ENCODE peak calls at places on chromosomes 1 and 21, in six cellular contexts. One of them, this sample, is unnamed.

GRCh38 chr1:11523261-11523660 is 44.3 kb downstream of the DISP3 start:
- DNase-seq in activated T-cell treated with anti-CD3 and anti-CD28 coated beads, Interleukin-2, amount 50 U/mL, for 4 hours: no peak
- DNase-seq in fibroblast of the conjunctiva: no peak
- DNase-seq in astrocyte of the cerebellum: no peak
- DNase-seq in activated CD8-positive, alpha-beta T cell treated with anti-CD3 and anti-CD28 coated beads for 36 hours: no peak
- DNase-seq in activated CD4-positive, alpha-beta T cell treated with anti-CD3 and anti-CD28 coated beads for 1 hour: no peak
- DNase-seq in this sample: no peak

GRCh38 chr1:21320410-21321107 is 30.3 kb upstream of the ECE1 start:
- DNase-seq in activated CD8-positive, alpha-beta T cell treated with anti-CD3 and anti-CD28 coated beads for 36 hours: no peak
- DNase-seq in astrocyte of the cerebellum: no peak
- DNase-seq in activated CD4-positive, alpha-beta T cell treated with anti-CD3 and anti-CD28 coated beads for 1 hour: no peak
- DNase-seq in activated T-cell treated with anti-CD3 and anti-CD28 coated beads, Interleukin-2, amount 50 U/mL, for 4 hours: no peak
- DNase-seq in fibroblast of the conjunctiva: no peak
- DNase-seq in this sample: no peak

GRCh38 chr1:66446261-66447001 is 87.5 kb upstream of the SGIP1 start:
- DNase-seq in fibroblast of the conjunctiva: peak
- DNase-seq in activated CD4-positive, alpha-beta T cell treated with anti-CD3 and anti-CD28 coated beads for 1 hour: no peak
- DNase-seq in astrocyte of the cerebellum: peak
- DNase-seq in activated CD8-positive, alpha-beta T cell treated with anti-CD3 and anti-CD28 coated beads for 36 hours: peak
- DNase-seq in activated T-cell treated with anti-CD3 and anti-CD28 coated beads, Interleukin-2, amount 50 U/mL, for 4 hours: no peak
- DNase-seq in this sample: peak

GRCh38 chr1:193754732-193755427 is 568.5 kb upstream of the B3GALT2 start:
- DNase-seq in fibroblast of the conjunctiva: no peak
- DNase-seq in astrocyte of the cerebellum: no peak
- DNase-seq in activated T-cell treated with anti-CD3 and anti-CD28 coated beads, Interleukin-2, amount 50 U/mL, for 4 hours: no peak
- DNase-seq in activated CD4-positive, alpha-beta T cell treated with anti-CD3 and anti-CD28 coated beads for 1 hour: no peak
- DNase-seq in activated CD8-positive, alpha-beta T cell treated with anti-CD3 and anti-CD28 coated beads for 36 hours: no peak
- DNase-seq in this sample: no peak

GRCh38 chr21:25934771-25935224 is 200.0 kb downstream of the GABPA start:
- DNase-seq in astrocyte of the cerebellum: peak
- DNase-seq in fibroblast of the conjunctiva: peak
- DNase-seq in activated CD4-positive, alpha-beta T cell treated with anti-CD3 and anti-CD28 coated beads for 1 hour: no peak
- DNase-seq in activated T-cell treated with anti-CD3 and anti-CD28 coated beads, Interleukin-2, amount 50 U/mL, for 4 hours: no peak
- DNase-seq in activated CD8-positive, alpha-beta T cell treated with anti-CD3 and anti-CD28 coated beads for 36 hours: peak
- DNase-seq in this sample: peak

GRCh38 chr1:8813016-8813763 is 4.2 kb downstream of the RERE start:
- DNase-seq in activated CD8-positive, alpha-beta T cell treated with anti-CD3 and anti-CD28 coated beads for 36 hours: no peak
- DNase-seq in fibroblast of the conjunctiva: no peak
- DNase-seq in activated CD4-positive, alpha-beta T cell treated with anti-CD3 and anti-CD28 coated beads for 1 hour: no peak
- DNase-seq in astrocyte of the cerebellum: no peak
- DNase-seq in activated T-cell treated with anti-CD3 and anti-CD28 coated beads, Interleukin-2, amount 50 U/mL, for 4 hours: no peak
- DNase-seq in this sample: no peak

GRCh38 chr1:159646687-159647086 is 59.1 kb downstream of the APCS start:
- DNase-seq in activated CD8-positive, alpha-beta T cell treated with anti-CD3 and anti-CD28 coated beads for 36 hours: no peak
- DNase-seq in astrocyte of the cerebellum: no peak
- DNase-seq in activated CD4-positive, alpha-beta T cell treated with anti-CD3 and anti-CD28 coated beads for 1 hour: no peak
- DNase-seq in activated T-cell treated with anti-CD3 and anti-CD28 coated beads, Interleukin-2, amount 50 U/mL, for 4 hours: no peak
- DNase-seq in fibroblast of the conjunctiva: no peak
- DNase-seq in this sample: no peak

GRCh38 chr1:223670458-223671159 is 5.1 kb upstream of the CAPN8 start:
- DNase-seq in activated CD8-positive, alpha-beta T cell treated with anti-CD3 and anti-CD28 coated beads for 36 hours: peak
- DNase-seq in astrocyte of the cerebellum: no peak
- DNase-seq in fibroblast of the conjunctiva: peak
- DNase-seq in activated CD4-positive, alpha-beta T cell treated with anti-CD3 and anti-CD28 coated beads for 1 hour: no peak
- DNase-seq in activated T-cell treated with anti-CD3 and anti-CD28 coated beads, Interleukin-2, amount 50 U/mL, for 4 hours: no peak
- DNase-seq in this sample: no peak

GRCh38 chr1:181127898-181128453 is 39.5 kb downstream of the IER5 start:
- DNase-seq in astrocyte of the cerebellum: no peak
- DNase-seq in activated CD8-positive, alpha-beta T cell treated with anti-CD3 and anti-CD28 coated beads for 36 hours: peak
- DNase-seq in fibroblast of the conjunctiva: no peak
- DNase-seq in activated T-cell treated with anti-CD3 and anti-CD28 coated beads, Interleukin-2, amount 50 U/mL, for 4 hours: no peak
- DNase-seq in activated CD4-positive, alpha-beta T cell treated with anti-CD3 and anti-CD28 coated beads for 1 hour: no peak
- DNase-seq in this sample: no peak

GRCh38 chr1:209368864-209369598 is 214.5 kb upstream of the CAMK1G start:
- DNase-seq in activated CD4-positive, alpha-beta T cell treated with anti-CD3 and anti-CD28 coated beads for 1 hour: no peak
- DNase-seq in fibroblast of the conjunctiva: peak
- DNase-seq in activated CD8-positive, alpha-beta T cell treated with anti-CD3 and anti-CD28 coated beads for 36 hours: no peak
- DNase-seq in astrocyte of the cerebellum: peak
- DNase-seq in activated T-cell treated with anti-CD3 and anti-CD28 coated beads, Interleukin-2, amount 50 U/mL, for 4 hours: no peak
- DNase-seq in this sample: peak

GRCh38 chr1:83515566-83516169 is 483.3 kb downstream of the TTLL7 start:
- DNase-seq in fibroblast of the conjunctiva: no peak
- DNase-seq in activated CD8-positive, alpha-beta T cell treated with anti-CD3 and anti-CD28 coated beads for 36 hours: peak
- DNase-seq in astrocyte of the cerebellum: no peak
- DNase-seq in activated T-cell treated with anti-CD3 and anti-CD28 coated beads, Interleukin-2, amount 50 U/mL, for 4 hours: no peak
- DNase-seq in activated CD4-positive, alpha-beta T cell treated with anti-CD3 and anti-CD28 coated beads for 1 hour: no peak
- DNase-seq in this sample: no peak

GRCh38 chr21:46369520-46370235 is 45.7 kb downstream of the PCNT start:
- DNase-seq in activated T-cell treated with anti-CD3 and anti-CD28 coated beads, Interleukin-2, amount 50 U/mL, for 4 hours: no peak
- DNase-seq in activated CD4-positive, alpha-beta T cell treated with anti-CD3 and anti-CD28 coated beads for 1 hour: no peak
- DNase-seq in astrocyte of the cerebellum: no peak
- DNase-seq in fibroblast of the conjunctiva: no peak
- DNase-seq in activated CD8-positive, alpha-beta T cell treated with anti-CD3 and anti-CD28 coated beads for 36 hours: peak
- DNase-seq in this sample: no peak

GRCh38 chr1:40915581-40915980 is 53.4 kb upstream of the CITED4 start:
- DNase-seq in activated CD4-positive, alpha-beta T cell treated with anti-CD3 and anti-CD28 coated beads for 1 hour: no peak
- DNase-seq in activated CD8-positive, alpha-beta T cell treated with anti-CD3 and anti-CD28 coated beads for 36 hours: no peak
- DNase-seq in fibroblast of the conjunctiva: no peak
- DNase-seq in astrocyte of the cerebellum: no peak
- DNase-seq in activated T-cell treated with anti-CD3 and anti-CD28 coated beads, Interleukin-2, amount 50 U/mL, for 4 hours: no peak
- DNase-seq in this sample: no peak

GRCh38 chr21:41677671-41678015 is 89.2 kb downstream of the RIPK4 start:
- DNase-seq in activated CD8-positive, alpha-beta T cell treated with anti-CD3 and anti-CD28 coated beads for 36 hours: no peak
- DNase-seq in fibroblast of the conjunctiva: no peak
- DNase-seq in astrocyte of the cerebellum: peak
- DNase-seq in activated CD4-positive, alpha-beta T cell treated with anti-CD3 and anti-CD28 coated beads for 1 hour: no peak
- DNase-seq in activated T-cell treated with anti-CD3 and anti-CD28 coated beads, Interleukin-2, amount 50 U/mL, for 4 hours: no peak
- DNase-seq in this sample: no peak

GRCh38 chr1:25641329-25641725 is 24.7 kb downstream of the MAN1C1 start:
- DNase-seq in activated CD4-positive, alpha-beta T cell treated with anti-CD3 and anti-CD28 coated beads for 1 hour: no peak
- DNase-seq in fibroblast of the conjunctiva: no peak
- DNase-seq in astrocyte of the cerebellum: no peak
- DNase-seq in activated CD8-positive, alpha-beta T cell treated with anti-CD3 and anti-CD28 coated beads for 36 hours: no peak
- DNase-seq in activated T-cell treated with anti-CD3 and anti-CD28 coated beads, Interleukin-2, amount 50 U/mL, for 4 hours: no peak
- DNase-seq in this sample: no peak

GRCh38 chr1:193558491-193559028 is 372.1 kb upstream of the B3GALT2 start:
- DNase-seq in astrocyte of the cerebellum: peak
- DNase-seq in activated T-cell treated with anti-CD3 and anti-CD28 coated beads, Interleukin-2, amount 50 U/mL, for 4 hours: no peak
- DNase-seq in fibroblast of the conjunctiva: peak
- DNase-seq in activated CD8-positive, alpha-beta T cell treated with anti-CD3 and anti-CD28 coated beads for 36 hours: peak
- DNase-seq in activated CD4-positive, alpha-beta T cell treated with anti-CD3 and anti-CD28 coated beads for 1 hour: no peak
- DNase-seq in this sample: peak

GRCh38 chr1:216961516-216961915 is 238.3 kb upstream of the ESRRG start:
- DNase-seq in activated CD4-positive, alpha-beta T cell treated with anti-CD3 and anti-CD28 coated beads for 1 hour: no peak
- DNase-seq in activated CD8-positive, alpha-beta T cell treated with anti-CD3 and anti-CD28 coated beads for 36 hours: no peak
- DNase-seq in fibroblast of the conjunctiva: no peak
- DNase-seq in astrocyte of the cerebellum: no peak
- DNase-seq in activated T-cell treated with anti-CD3 and anti-CD28 coated beads, Interleukin-2, amount 50 U/mL, for 4 hours: no peak
- DNase-seq in this sample: no peak

GRCh38 chr21:44374601-44375280 is 21.3 kb downstream of the TRPM2 start:
- DNase-seq in activated CD8-positive, alpha-beta T cell treated with anti-CD3 and anti-CD28 coated beads for 36 hours: no peak
- DNase-seq in fibroblast of the conjunctiva: no peak
- DNase-seq in astrocyte of the cerebellum: no peak
- DNase-seq in activated T-cell treated with anti-CD3 and anti-CD28 coated beads, Interleukin-2, amount 50 U/mL, for 4 hours: no peak
- DNase-seq in activated CD4-positive, alpha-beta T cell treated with anti-CD3 and anti-CD28 coated beads for 1 hour: no peak
- DNase-seq in this sample: no peak

GRCh38 chr1:223019236-223019635 is 123.8 kb downstream of the TLR5 start:
- DNase-seq in activated CD8-positive, alpha-beta T cell treated with anti-CD3 and anti-CD28 coated beads for 36 hours: no peak
- DNase-seq in fibroblast of the conjunctiva: no peak
- DNase-seq in activated CD4-positive, alpha-beta T cell treated with anti-CD3 and anti-CD28 coated beads for 1 hour: no peak
- DNase-seq in activated T-cell treated with anti-CD3 and anti-CD28 coated beads, Interleukin-2, amount 50 U/mL, for 4 hours: no peak
- DNase-seq in astrocyte of the cerebellum: no peak
- DNase-seq in this sample: no peak

GRCh38 chr21:35933466-35933865 is 126.9 kb downstream of the SETD4 start:
- DNase-seq in astrocyte of the cerebellum: peak
- DNase-seq in activated CD4-positive, alpha-beta T cell treated with anti-CD3 and anti-CD28 coated beads for 1 hour: no peak
- DNase-seq in activated CD8-positive, alpha-beta T cell treated with anti-CD3 and anti-CD28 coated beads for 36 hours: no peak
- DNase-seq in activated T-cell treated with anti-CD3 and anti-CD28 coated beads, Interleukin-2, amount 50 U/mL, for 4 hours: no peak
- DNase-seq in fibroblast of the conjunctiva: peak
- DNase-seq in this sample: peak

GRCh38 chr1:29113407-29114117 is 10.1 kb downstream of the TMEM200B start:
- DNase-seq in activated T-cell treated with anti-CD3 and anti-CD28 coated beads, Interleukin-2, amount 50 U/mL, for 4 hours: no peak
- DNase-seq in fibroblast of the conjunctiva: no peak
- DNase-seq in activated CD4-positive, alpha-beta T cell treated with anti-CD3 and anti-CD28 coated beads for 1 hour: no peak
- DNase-seq in activated CD8-positive, alpha-beta T cell treated with anti-CD3 and anti-CD28 coated beads for 36 hours: peak
- DNase-seq in astrocyte of the cerebellum: no peak
- DNase-seq in this sample: no peak

GRCh38 chr1:232622981-232623380 is 7.0 kb downstream of the SIPA1L2 start:
- DNase-seq in activated CD4-positive, alpha-beta T cell treated with anti-CD3 and anti-CD28 coated beads for 1 hour: no peak
- DNase-seq in astrocyte of the cerebellum: no peak
- DNase-seq in fibroblast of the conjunctiva: no peak
- DNase-seq in activated T-cell treated with anti-CD3 and anti-CD28 coated beads, Interleukin-2, amount 50 U/mL, for 4 hours: no peak
- DNase-seq in activated CD8-positive, alpha-beta T cell treated with anti-CD3 and anti-CD28 coated beads for 36 hours: no peak
- DNase-seq in this sample: no peak

This sample was measured in HS-27A.